ENCODE peak calls at places on chromosomes 7 and 10, in eight cellular contexts. C is astrocyte of the spinal cord, L is IMR-90, Y is astrocyte, N is foreskin fibroblast, O is cardiac fibroblast, M is HepG2, I is breast epithelium. F is an unnamed sample.

GRCh38 chr7:151181011-151181431 is 6.0 kb downstream of the ASB10 start:
- DNase-seq in C (no peak), L (no peak), Y (no peak), N (no peak), O (no peak), M (no peak), I (no peak), F (no peak)

GRCh38 chr10:131251146-131251541 is 60.4 kb downstream of the TCERG1L start:
- DNase-seq in C (no peak), L (no peak), Y (no peak), N (no peak), O (no peak), M (no peak), I (no peak), F (no peak)

GRCh38 chr10:125633517-125633999 is 49.4 kb downstream of the TEX36 start:
- DNase-seq in C (peak; percentile 1), L (no peak), Y (peak; percentile 46), N (peak; percentile 10), O (no peak), M (no peak), I (no peak), F (peak; percentile 31)

GRCh38 chr7:17367502-17367901 is 69.0 kb downstream of the AHR start:
- DNase-seq in C (peak; percentile 33), L (peak; percentile 43), Y (peak; percentile 25), N (peak; percentile 27), O (no peak), M (no peak), I (no peak), F (no peak)

GRCh38 chr7:104971290-104972071 is 42.5 kb upstream of the KMT2E start:
- DNase-seq in C (peak; percentile 53), L (peak; percentile 60), Y (no peak), N (no peak), O (peak; percentile 78), M (peak; percentile 47), I (no peak), F (no peak)

GRCh38 chr7:100407285-100408180 is 21.0 kb downstream of the ZCWPW1 start:
- DNase-seq in C (peak; percentile 74), L (peak; percentile 81), Y (peak; percentile 62), N (peak; percentile 58), O (peak; percentile 89), M (peak; percentile 44), I (no peak), F (peak; percentile 52)

GRCh38 chr10:68208424-68209042 is 23.4 kb downstream of the ATOH7 start:
- DNase-seq in C (peak; percentile 75), L (peak; percentile 79), Y (peak; percentile 55), N (peak; percentile 65), O (peak; percentile 82), M (peak; percentile 72), I (no peak), F (peak; percentile 52)

GRCh38 chr7:5695709-5696345 is 85.6 kb downstream of the RNF216 start:
- DNase-seq in C (peak; percentile 57), L (peak; percentile 84), Y (no peak), N (peak; percentile 73), O (peak; percentile 89), M (no peak), I (no peak), F (no peak)

GRCh38 chr10:29470355-29470705 is 164.4 kb downstream of the SVIL start:
- DNase-seq in C (no peak), L (no peak), Y (no peak), N (no peak), O (no peak), M (no peak), I (no peak), F (no peak)

GRCh38 chr7:28980504-28981281 is 22.6 kb upstream of the TRIL start:
- DNase-seq in C (no peak), L (peak; percentile 8), Y (no peak), N (no peak), O (peak; percentile 32), M (no peak), I (no peak), F (no peak)

GRCh38 chr7:112156412-112156811 is 49.8 kb downstream of the DOCK4 start:
- DNase-seq in C (no peak), L (no peak), Y (peak; percentile 25), N (no peak), O (no peak), M (no peak), I (no peak), F (no peak)

GRCh38 chr7:80439894-80440811 is 71.7 kb downstream of the GNAT3 start:
- DNase-seq in C (peak; percentile 67), L (peak; percentile 69), Y (peak; percentile 57), N (peak; percentile 79), O (peak; percentile 77), M (no peak), I (no peak), F (peak; percentile 89)

GRCh38 chr7:101126651-101127459 is at the start of gene SERPINE1:
- DNase-seq in C (peak; percentile 99), L (peak; percentile 100), Y (peak; percentile 100), N (peak; percentile 100), O (peak; percentile 100), M (peak; percentile 98), I (peak; percentile 56), F (peak; percentile 99)

GRCh38 chr10:131830446-131831130 is 70.2 kb upstream of the PPP2R2D start:
- DNase-seq in C (no peak), L (no peak), Y (no peak), N (no peak), O (no peak), M (no peak), I (peak; percentile 39), F (no peak)

GRCh38 chr7:36487756-36488336 is 98.2 kb downstream of the ANLN start:
- DNase-seq in C (peak; percentile 70), L (peak; percentile 68), Y (peak; percentile 23), N (peak; percentile 38), O (peak; percentile 78), M (peak; percentile 39), I (no peak), F (peak; percentile 32)

GRCh38 chr7:159040146-159040545 is 104.5 kb downstream of the VIPR2 start:
- DNase-seq in C (no peak), L (no peak), Y (no peak), N (no peak), O (no peak), M (no peak), I (peak; percentile 41), F (no peak)

GRCh38 chr7:147952918-147953317 is 637.6 kb upstream of the C7orf33 start:
- DNase-seq in C (no peak), L (no peak), Y (no peak), N (no peak), O (no peak), M (no peak), I (no peak), F (no peak)

GRCh38 chr10:31687545-31688482 is 240.8 kb downstream of the ARHGAP12 start:
- DNase-seq in C (no peak), L (no peak), Y (no peak), N (no peak), O (no peak), M (no peak), I (no peak), F (no peak)

GRCh38 chr10:76779163-76779820 is 858.3 kb downstream of the KCNMA1 start:
- DNase-seq in C (peak; percentile 84), L (peak; percentile 23), Y (peak; percentile 82), N (peak; percentile 35), O (peak; percentile 37), M (no peak), I (no peak), F (peak; percentile 72)
- H3K4me3 ChIP-seq in C (no peak overlapping the region), L (no peak overlapping the region), Y (no peak overlapping the region), N (no peak overlapping the region), O (no peak overlapping the region), M (no peak overlapping the region), I (no peak overlapping the region), F (no peak overlapping the region)

GRCh38 chr7:50667338-50667737 is 102.1 kb upstream of the DDC start:
- DNase-seq in C (peak; percentile 20), L (no peak), Y (no peak), N (no peak), O (no peak), M (no peak), I (no peak), F (no peak)

GRCh38 chr7:50664937-50665336 is 99.7 kb upstream of the DDC start:
- DNase-seq in C (no peak), L (no peak), Y (no peak), N (no peak), O (no peak), M (no peak), I (no peak), F (no peak)

GRCh38 chr7:50666124-50666496 is 100.9 kb upstream of the DDC start:
- DNase-seq in C (no peak), L (no peak), Y (no peak), N (no peak), O (no peak), M (no peak), I (no peak), F (no peak)

GRCh38 chr7:50664461-50664922 is 99.3 kb upstream of the DDC start:
- DNase-seq in C (peak; percentile 80), L (peak; percentile 54), Y (peak; percentile 85), N (peak; percentile 51), O (peak; percentile 74), M (no peak), I (no peak), F (peak; percentile 44)

DNA sequence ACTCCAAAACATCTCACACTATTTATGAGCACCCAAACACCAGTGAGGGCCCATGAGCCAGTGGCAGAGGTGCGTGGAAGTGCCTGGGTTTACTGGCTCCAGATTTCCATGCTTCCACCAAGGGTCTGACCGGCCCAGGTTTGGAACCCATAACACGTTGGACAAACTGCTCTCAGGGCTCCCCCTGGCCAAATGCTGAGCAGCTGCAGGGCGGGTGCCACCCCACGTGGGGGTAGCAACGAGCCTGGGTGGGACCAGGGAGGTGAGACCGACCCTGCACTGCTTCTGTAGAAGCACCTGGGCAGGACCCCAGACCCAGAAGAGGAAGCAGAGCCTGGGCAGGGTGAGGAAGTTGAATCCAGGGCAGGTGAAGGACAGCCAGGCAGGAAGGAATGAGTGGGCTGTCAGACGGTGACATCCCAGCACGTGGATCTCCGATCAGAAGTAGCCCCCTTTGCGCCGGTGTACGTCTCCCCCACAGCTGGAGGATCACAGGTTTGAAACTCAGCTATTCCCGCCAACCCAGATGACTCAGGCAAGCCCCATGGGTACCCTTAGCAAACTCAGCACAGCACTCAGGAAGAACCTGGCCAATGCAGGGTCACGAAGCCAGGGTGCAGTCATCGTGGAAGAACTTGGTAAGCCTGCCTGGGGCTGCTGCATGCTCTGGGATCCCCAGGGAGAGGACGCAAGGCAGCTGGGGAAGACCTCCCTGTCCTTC is 100.4 kb upstream of the DDC start:
- DNase-seq in C (peak; percentile 47), L (peak; percentile 10), Y (peak; percentile 39), N (no peak), O (peak; percentile 89), M (no peak), I (no peak), F (no peak)
- TF ChIP-seq CTCF in C (peak; percentile 2), L (no peak), Y (no peak), N (no peak), O (no peak), M (no peak), I (no peak), F (no peak)

DNA sequence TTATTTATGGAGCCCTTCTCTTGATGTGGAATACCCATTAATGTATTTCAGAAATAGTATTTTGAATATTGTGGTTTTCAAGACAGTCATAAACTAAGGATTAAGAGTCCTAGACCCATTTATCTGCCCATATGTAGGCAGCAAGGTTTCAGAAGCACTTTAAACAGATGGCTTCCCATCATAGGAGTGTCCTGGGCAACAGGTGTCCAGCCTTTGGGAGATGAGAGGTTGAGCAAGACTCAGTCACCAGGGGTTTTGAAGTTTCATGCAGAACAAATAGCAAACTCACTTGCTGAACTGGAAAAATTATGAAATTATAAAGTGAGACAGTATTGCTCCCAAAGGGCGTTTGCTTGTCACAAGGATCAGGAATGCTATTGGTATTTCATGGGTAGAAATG is 192.9 kb upstream of the CSTF2T start:
- DNase-seq in C (no peak), L (no peak), Y (no peak), N (no peak), O (no peak), M (no peak), I (no peak), F (no peak)
- H3K4me3 ChIP-seq in C (no peak overlapping the region), L (no peak overlapping the region), Y (no peak overlapping the region), N (no peak overlapping the region), O (no peak overlapping the region), M (no peak overlapping the region), I (no peak overlapping the region), F (no peak overlapping the region)

GRCh38 chr10:129522041-129522585 is 55.1 kb downstream of the MGMT start:
- DNase-seq in C (no peak), L (no peak), Y (no peak), N (no peak), O (no peak), M (no peak), I (no peak), F (no peak)
- TF ChIP-seq CTCF in C (no peak), L (no peak), Y (no peak), N (no peak), O (no peak), M (no peak), I (no peak), F (no peak)